ENCODE peak calls at places on chromosome 22, in six cellular contexts. One of them, this sample, is unnamed.

GRCh38 chr22:45892681-45893461 is 84.1 kb downstream of the WNT7B start:
- DNase-seq in activated naive CD4-positive, alpha-beta T cell: no peak
- DNase-seq in activated T-cell treated with anti-CD3 and anti-CD28 coated beads, Interleukin-2, amount 50 U/mL, for 1 hour: no peak
- DNase-seq in NCI-H446: no peak
- DNase-seq in neural crest cell: no peak
- DNase-seq in SW 1271: no peak
- DNase-seq in this sample: no peak

GRCh38 chr22:21866821-21867527 is 471 bp downstream of the MAPK1 start:
- DNase-seq in activated naive CD4-positive, alpha-beta T cell: no peak
- DNase-seq in activated T-cell treated with anti-CD3 and anti-CD28 coated beads, Interleukin-2, amount 50 U/mL, for 1 hour: peak; percentile 39
- DNase-seq in NCI-H446: no peak
- DNase-seq in neural crest cell: peak; percentile 9
- DNase-seq in SW 1271: no peak
- DNase-seq in this sample: no peak

GRCh38 chr22:26837784-26838520 is 180.6 kb downstream of the MIAT start:
- DNase-seq in activated naive CD4-positive, alpha-beta T cell: no peak
- DNase-seq in activated T-cell treated with anti-CD3 and anti-CD28 coated beads, Interleukin-2, amount 50 U/mL, for 1 hour: no peak
- DNase-seq in NCI-H446: no peak
- DNase-seq in neural crest cell: no peak
- DNase-seq in SW 1271: no peak
- DNase-seq in this sample: no peak

GRCh38 chr22:23536821-23537345 is 43.2 kb downstream of the IGLL1 start:
- DNase-seq in activated naive CD4-positive, alpha-beta T cell: no peak
- DNase-seq in activated T-cell treated with anti-CD3 and anti-CD28 coated beads, Interleukin-2, amount 50 U/mL, for 1 hour: no peak
- DNase-seq in NCI-H446: no peak
- DNase-seq in neural crest cell: no peak
- DNase-seq in SW 1271: no peak
- DNase-seq in this sample: no peak

GRCh38 chr22:41557401-41558240 is 3.2 kb upstream of the CSDC2 start:
- DNase-seq in activated naive CD4-positive, alpha-beta T cell: no peak
- DNase-seq in activated T-cell treated with anti-CD3 and anti-CD28 coated beads, Interleukin-2, amount 50 U/mL, for 1 hour: no peak
- DNase-seq in NCI-H446: no peak
- DNase-seq in neural crest cell: peak; percentile 32
- DNase-seq in SW 1271: no peak
- DNase-seq in this sample: peak; percentile 87

GRCh38 chr22:35231585-35232084 is 25.7 kb upstream of the HMGXB4 start:
- DNase-seq in activated naive CD4-positive, alpha-beta T cell: peak; percentile 44
- DNase-seq in activated T-cell treated with anti-CD3 and anti-CD28 coated beads, Interleukin-2, amount 50 U/mL, for 1 hour: peak; percentile 71
- DNase-seq in NCI-H446: peak; percentile 36
- DNase-seq in neural crest cell: peak; percentile 68
- DNase-seq in SW 1271: peak; percentile 60
- DNase-seq in this sample: peak; percentile 67

GRCh38 chr22:45228401-45228754 is 12.3 kb downstream of the KIAA0930 start:
- DNase-seq in activated naive CD4-positive, alpha-beta T cell: no peak
- DNase-seq in activated T-cell treated with anti-CD3 and anti-CD28 coated beads, Interleukin-2, amount 50 U/mL, for 1 hour: no peak
- DNase-seq in NCI-H446: no peak
- DNase-seq in neural crest cell: no peak
- DNase-seq in SW 1271: no peak
- DNase-seq in this sample: no peak

GRCh38 chr22:50691521-50691920 is 18.9 kb downstream of the SHANK3 start:
- DNase-seq in activated naive CD4-positive, alpha-beta T cell: no peak
- DNase-seq in activated T-cell treated with anti-CD3 and anti-CD28 coated beads, Interleukin-2, amount 50 U/mL, for 1 hour: no peak
- DNase-seq in NCI-H446: no peak
- DNase-seq in neural crest cell: peak; percentile 45
- DNase-seq in SW 1271: peak; percentile 31
- DNase-seq in this sample: no peak

GRCh38 chr22:50529416-50530279 is at the start of gene TYMP:
- DNase-seq in activated naive CD4-positive, alpha-beta T cell: no peak
- DNase-seq in activated T-cell treated with anti-CD3 and anti-CD28 coated beads, Interleukin-2, amount 50 U/mL, for 1 hour: peak; percentile 71
- DNase-seq in NCI-H446: no peak
- DNase-seq in neural crest cell: no peak
- DNase-seq in SW 1271: peak; percentile 32
- DNase-seq in this sample: no peak

GRCh38 chr22:41288245-41288946 is 2.4 kb upstream of the RANGAP1 start:
- DNase-seq in activated naive CD4-positive, alpha-beta T cell: no peak
- DNase-seq in activated T-cell treated with anti-CD3 and anti-CD28 coated beads, Interleukin-2, amount 50 U/mL, for 1 hour: no peak
- DNase-seq in NCI-H446: no peak
- DNase-seq in neural crest cell: no peak
- DNase-seq in SW 1271: peak; percentile 85
- DNase-seq in this sample: no peak

GRCh38 chr22:38831166-38831945 is 12.5 kb downstream of the NPTXR start:
- DNase-seq in activated naive CD4-positive, alpha-beta T cell: no peak
- DNase-seq in activated T-cell treated with anti-CD3 and anti-CD28 coated beads, Interleukin-2, amount 50 U/mL, for 1 hour: no peak
- DNase-seq in NCI-H446: peak; percentile 41
- DNase-seq in neural crest cell: no peak
- DNase-seq in SW 1271: peak; percentile 10
- DNase-seq in this sample: no peak

GRCh38 chr22:47201996-47202818 is 439.8 kb downstream of the TBC1D22A start:
- DNase-seq in activated naive CD4-positive, alpha-beta T cell: no peak
- DNase-seq in activated T-cell treated with anti-CD3 and anti-CD28 coated beads, Interleukin-2, amount 50 U/mL, for 1 hour: peak; percentile 12
- DNase-seq in NCI-H446: no peak
- DNase-seq in neural crest cell: no peak
- DNase-seq in SW 1271: no peak
- DNase-seq in this sample: no peak

GRCh38 chr22:33314316-33314715 is 256.1 kb upstream of the SYN3 start:
- DNase-seq in activated naive CD4-positive, alpha-beta T cell: no peak
- DNase-seq in activated T-cell treated with anti-CD3 and anti-CD28 coated beads, Interleukin-2, amount 50 U/mL, for 1 hour: no peak
- DNase-seq in NCI-H446: no peak
- DNase-seq in neural crest cell: no peak
- DNase-seq in SW 1271: no peak
- DNase-seq in this sample: no peak

This sample was measured in NCI-H524 treated with DMSO at 0.1 percent for 48 hours.